ENCODE peak calls at places on chromosomes 2 and 18, in eight cellular contexts. U is PC-9, S is Panc1, B is left ventricle myocardium inferior, H is lung, R is hepatocyte, Q is neural progenitor cell, N is AG04450. E is an unnamed sample. For H3K27me3, the result is how much of the 10 kb centered on the place peaks cover.

GRCh38 chr2:63249146-63249545 is 198.5 kb downstream of the OTX1 start:
- DNase-seq in U (no peak), S (no peak), B (no peak), H (no peak), R (no peak), Q (no peak), N (no peak), E (no peak)

GRCh38 chr2:134717706-134718094 is 1.1 kb downstream of the TMEM163 start:
- DNase-seq in U (no peak), S (no peak), B (no peak), H (no peak), R (no peak), Q (peak), N (no peak), E (no peak)

GRCh38 chr18:48723837-48724236 is 185.0 kb downstream of the CTIF start:
- DNase-seq in U (no peak), S (no peak), B (no peak), H (no peak), R (no peak), Q (no peak), N (no peak), E (no peak)

GRCh38 chr2:230874456-230874855 is 9.7 kb downstream of the ITM2C start:
- DNase-seq in U (no peak), S (no peak), B (no peak), H (no peak), R (no peak), Q (no peak), N (no peak), E (no peak)

GRCh38 chr2:150517951-150518680 is 30.6 kb upstream of the RND3 start:
- DNase-seq in U (no peak), S (no peak), B (no peak), H (no peak), R (no peak), Q (no peak), N (no peak), E (no peak)

GRCh38 chr2:141741652-141742051 is 389.2 kb downstream of the LRP1B start:
- DNase-seq in U (no peak), S (no peak), B (no peak), H (no peak), R (no peak), Q (no peak), N (no peak), E (no peak)

GRCh38 chr2:217717541-217717940 is 285.3 kb downstream of the TNS1 start:
- DNase-seq in U (no peak), S (no peak), B (no peak), H (no peak), R (no peak), Q (no peak), N (no peak), E (no peak)

GRCh38 chr18:50196261-50196660 is 1.3 kb upstream of the MYO5B start:
- DNase-seq in U (no peak), S (no peak), B (no peak), H (no peak), R (no peak), Q (no peak), N (no peak), E (no peak)

GRCh38 chr2:217356795-217357194 is 496.9 kb upstream of the TNP1 start:
- DNase-seq in U (no peak), S (no peak), B (no peak), H (no peak), R (no peak), Q (no peak), N (no peak), E (no peak)

GRCh38 chr2:110682267-110682666 is 4.4 kb upstream of the BUB1 start:
- DNase-seq in U (no peak), S (no peak), B (no peak), H (no peak), R (no peak), Q (no peak), N (no peak), E (no peak)

GRCh38 chr2:1812926-1813325 is 68.6 kb upstream of the PXDN start:
- DNase-seq in U (no peak), S (no peak), B (no peak), H (no peak), R (no peak), Q (no peak), N (no peak), E (no peak)

GRCh38 chr2:68774569-68775271 is 40.1 kb downstream of the ARHGAP25 start:
- DNase-seq in U (no peak), S (no peak), B (peak), H (peak), R (no peak), Q (no peak), N (no peak), E (no peak)

GRCh38 chr2:9638532-9638931 is 7.7 kb upstream of the YWHAQ start:
- DNase-seq in U (peak), S (peak), B (peak), H (peak), R (peak), Q (no peak), N (peak), E (peak)

GRCh38 chr2:2156881-2157280 is 174.2 kb downstream of the MYT1L start:
- DNase-seq in U (no peak), S (no peak), B (no peak), H (no peak), R (no peak), Q (no peak), N (no peak), E (no peak)

GRCh38 chr2:144237108-144237507 is 282.8 kb downstream of the ZEB2 start:
- DNase-seq in U (no peak), S (no peak), B (no peak), H (no peak), R (no peak), Q (no peak), N (no peak), E (no peak)

GRCh38 chr2:183606718-183607085 is 482.5 kb downstream of the NUP35 start:
- DNase-seq in U (no peak), S (no peak), B (no peak), H (no peak), R (peak), Q (no peak), N (no peak), E (no peak)

GRCh38 chr18:76558881-76559667 is 64.0 kb upstream of the ZNF516 start:
- DNase-seq in U (peak), S (no peak), B (no peak), H (no peak), R (peak), Q (no peak), N (no peak), E (peak)

GRCh38 chr2:38427936-38428335 is 50.9 kb upstream of the ATL2 start:
- DNase-seq in U (no peak), S (no peak), B (no peak), H (no peak), R (no peak), Q (no peak), N (no peak), E (no peak)

GRCh38 chr2:134451347-134451630 is 197.4 kb downstream of the MGAT5 start:
- DNase-seq in U (no peak), S (no peak), B (no peak), H (no peak), R (no peak), Q (no peak), N (no peak), E (no peak)

GRCh38 chr2:105455488-105455991 is 56.7 kb upstream of the FHL2 start:
- DNase-seq in U (peak), S (peak), B (no peak), H (peak), R (peak), Q (no peak), N (peak), E (peak)

GRCh38 chr2:50863218-50863617 is 168.7 kb downstream of the NRXN1 start:
- DNase-seq in U (no peak), S (no peak), B (no peak), H (no peak), R (no peak), Q (no peak), N (no peak), E (no peak)

GRCh38 chr2:7405861-7406715 is 488.9 kb downstream of the RNF144A start:
- DNase-seq in U (no peak), S (no peak), B (no peak), H (no peak), R (no peak), Q (no peak), N (no peak), E (no peak)

GRCh38 chr2:71852141-71852711 is 295.4 kb downstream of the CYP26B1 start:
- DNase-seq in U (no peak), S (no peak), B (peak), H (no peak), R (peak), Q (no peak), N (no peak), E (no peak)

GRCh38 chr2:108560895-108561530 is 26.7 kb downstream of the LIMS1 start:
- DNase-seq in U (no peak), S (no peak), B (no peak), H (no peak), R (no peak), Q (no peak), N (no peak), E (no peak)

GRCh38 chr18:62287753-62288668 is 37.1 kb upstream of the TNFRSF11A start:
- DNase-seq in U (no peak), S (no peak), B (no peak), H (no peak), R (peak), Q (no peak), N (no peak), E (peak)

GRCh38 chr2:5560981-5561380 is 131.2 kb upstream of the SOX11 start:
- DNase-seq in U (no peak), S (no peak), B (no peak), H (no peak), R (no peak), Q (no peak), N (peak), E (peak)

GRCh38 chr2:47072018-47072691 is 83.0 kb downstream of the STPG4 start:
- DNase-seq in U (no peak), S (no peak), B (peak), H (peak), R (no peak), Q (peak), N (no peak), E (peak)

GRCh38 chr2:129760669-129761068 is 218.8 kb upstream of the RAB6C start:
- DNase-seq in U (no peak), S (no peak), B (no peak), H (no peak), R (no peak), Q (no peak), N (no peak), E (no peak)

GRCh38 chr2:16126969-16127940 is 186.9 kb downstream of the MYCN start:
- DNase-seq in U (no peak), S (no peak), B (no peak), H (no peak), R (no peak), Q (no peak), N (no peak), E (no peak)

GRCh38 chr2:161122772-161123530 is 37.3 kb upstream of the TANK start:
- DNase-seq in U (peak), S (peak), B (no peak), H (peak), R (peak), Q (no peak), N (peak), E (peak)

GRCh38 chr18:35755369-35755768 is 173.8 kb downstream of the GALNT1 start:
- DNase-seq in U (no peak), S (no peak), B (no peak), H (no peak), R (no peak), Q (no peak), N (no peak), E (no peak)

GRCh38 chr2:181430406-181431199 is 26.6 kb upstream of the ITGA4 start:
- DNase-seq in U (no peak), S (no peak), B (no peak), H (no peak), R (no peak), Q (no peak), N (no peak), E (no peak)

GRCh38 chr2:181426687-181427086 is 30.5 kb upstream of the ITGA4 start:
- DNase-seq in U (no peak), S (no peak), B (no peak), H (no peak), R (no peak), Q (peak), N (no peak), E (no peak)

GRCh38 chr2:181431674-181432073 is 25.5 kb upstream of the ITGA4 start:
- DNase-seq in U (no peak), S (no peak), B (no peak), H (no peak), R (no peak), Q (no peak), N (no peak), E (no peak)
- TF ChIP-seq CTCF in U (no peak), S (no peak), B (no peak), H (no peak), R (no peak), Q (no peak), N (no peak), E (no peak)

GRCh38 chr2:215437614-215438013 is 1.7 kb upstream of the FN1 start:
- DNase-seq in U (no peak), S (no peak), B (no peak), H (no peak), R (no peak), Q (no peak), N (no peak), E (no peak)
- H3K4me3 ChIP-seq in U (no peak), S (no peak), B (peak), H (no peak), R (no peak), Q (peak), N (peak), E (no peak)

GRCh38 chr2:119706196-119706595 is 27.2 kb downstream of the TMEM177 start:
- DNase-seq in U (no peak), S (no peak), B (no peak), H (no peak), R (no peak), Q (no peak), N (no peak), E (no peak)

GRCh38 chr2:119703526-119703925 is 24.5 kb downstream of the TMEM177 start:
- DNase-seq in U (no peak), S (no peak), B (no peak), H (no peak), R (no peak), Q (no peak), N (no peak), E (no peak)

GRCh38 chr2:119710281-119710680 is 31.3 kb downstream of the TMEM177 start:
- DNase-seq in U (no peak), S (no peak), B (no peak), H (no peak), R (no peak), Q (no peak), N (no peak), E (no peak)

GRCh38 chr2:119704670-119705120 is 25.7 kb downstream of the TMEM177 start:
- DNase-seq in U (no peak), S (no peak), B (no peak), H (no peak), R (no peak), Q (no peak), N (peak), E (no peak)

GRCh38 chr2:119707117-119708087 is 28.4 kb downstream of the TMEM177 start:
- DNase-seq in U (no peak), S (no peak), B (no peak), H (no peak), R (no peak), Q (no peak), N (no peak), E (no peak)
- H3K27me3 ChIP-seq in U (under half), S (under half), B (under half), H (under half), R (under half), Q (under half), N (under half), E (under half)

GRCh38 chr18:2846241-2846637 is 567 bp upstream of the EMILIN2 start:
- DNase-seq in U (no peak), S (no peak), B (no peak), H (no peak), R (peak), Q (peak), N (no peak), E (no peak)
- TF ChIP-seq CTCF in U (no peak), S (no peak), B (no peak), H (no peak), R (no peak), Q (no peak), N (no peak), E (no peak)

GRCh38 chr18:55421612-55422381 is 166.2 kb downstream of the TCF4 start:
- DNase-seq in U (no peak), S (no peak), B (no peak), H (no peak), R (no peak), Q (no peak), N (no peak), E (no peak)
- H3K4me3 ChIP-seq in U (no peak), S (no peak), B (peak), H (no peak), R (no peak), Q (no peak), N (peak), E (no peak)

GRCh38 chr2:232354069-232354468 is 24.5 kb upstream of the ALPP start:
- DNase-seq in U (no peak), S (no peak), B (no peak), H (no peak), R (no peak), Q (no peak), N (no peak), E (no peak)

GRCh38 chr2:232352511-232353091 is 25.9 kb upstream of the ALPP start:
- DNase-seq in U (no peak), S (no peak), B (no peak), H (no peak), R (no peak), Q (no peak), N (no peak), E (no peak)

GRCh38 chr2:232353096-232353495 is 25.5 kb upstream of the ALPP start:
- DNase-seq in U (no peak), S (no peak), B (no peak), H (no peak), R (no peak), Q (no peak), N (no peak), E (no peak)

GRCh38 chr2:232351686-232352510 is 26.7 kb upstream of the ALPP start:
- DNase-seq in U (no peak), S (no peak), B (no peak), H (no peak), R (no peak), Q (no peak), N (no peak), E (no peak)

GRCh38 chr2:232353660-232354059 is 24.9 kb upstream of the ALPP start:
- DNase-seq in U (no peak), S (no peak), B (no peak), H (no peak), R (no peak), Q (no peak), N (no peak), E (no peak)
- H3K27me3 ChIP-seq in U (under half), S (under half), B (half or more), H (under half), R (under half), Q (under half), N (under half), E (under half)

GRCh38 chr2:236980961-236981360 is 104.7 kb upstream of the COPS8 start:
- DNase-seq in U (no peak), S (no peak), B (no peak), H (no peak), R (no peak), Q (no peak), N (no peak), E (no peak)
- TF ChIP-seq CTCF in U (no peak), S (no peak), B (no peak), H (no peak), R (no peak), Q (no peak), N (no peak), E (no peak)